ENCODE peak calls at places on chromosome 22, in four cellular contexts. Q, E, F and M are unnamed samples.

GRCh38 chr22:46379301-46379930 is 43.9 kb downstream of the TRMU start:
- DNase-seq in F (peak), E (no peak), Q (no peak), M (no peak)

GRCh38 chr22:23305922-23306374 is 125.6 kb downstream of the BCR start:
- DNase-seq in Q (no peak), F (peak), E (no peak), M (peak)

GRCh38 chr22:24727218-24727851 is 47.2 kb downstream of the PIWIL3 start:
- DNase-seq in F (peak), E (no peak), Q (peak), M (peak)

GRCh38 chr22:43893266-43893665 is 1.5 kb upstream of the PNPLA5 start:
- DNase-seq in F (no peak), E (no peak), Q (no peak), M (no peak)

GRCh38 chr22:28702891-28703290 is 23.3 kb upstream of the TTC28 start:
- DNase-seq in E (no peak), F (no peak), Q (no peak), M (no peak)

GRCh38 chr22:47618611-47619010 is 856.2 kb downstream of the TBC1D22A start:
- DNase-seq in F (no peak), Q (no peak), E (no peak), M (no peak)

GRCh38 chr22:20298803-20299735 is 20.8 kb downstream of the DGCR6L start:
- DNase-seq in F (peak), E (peak), Q (peak), M (peak)

GRCh38 chr22:23202812-23203451 is 22.6 kb downstream of the BCR start:
- DNase-seq in E (no peak), F (no peak), Q (no peak), M (no peak)

GRCh38 chr22:48275412-48275811 is 1513.0 kb downstream of the TBC1D22A start:
- DNase-seq in E (no peak), Q (no peak), F (no peak), M (no peak)

GRCh38 chr22:46036558-46037408 is 59.8 kb upstream of the WNT7B start:
- DNase-seq in E (no peak), Q (peak), F (no peak), M (peak)

GRCh38 chr22:25449781-25450317 is 114.6 kb upstream of the GRK3 start:
- DNase-seq in Q (no peak), E (no peak), F (no peak), M (no peak)

GRCh38 chr22:30425616-30426394 is at the start of gene MTFP1:
- DNase-seq in Q (peak), E (peak), F (peak), M (peak)

GRCh38 chr22:28031383-28031922 is 112.4 kb upstream of the PITPNB start:
- DNase-seq in Q (no peak), E (no peak), F (no peak), M (no peak)

GRCh38 chr22:24450600-24450999 is 23.2 kb downstream of the ADORA2A start:
- DNase-seq in Q (peak), F (no peak), E (no peak), M (no peak)

GRCh38 chr22:49735411-49736311 is 92.0 kb downstream of the BRD1 start:
- DNase-seq in F (no peak), E (peak), Q (no peak), M (peak)

GRCh38 chr22:25013634-25014033 is 61.1 kb downstream of the KIAA1671 start:
- DNase-seq in F (no peak), E (no peak), Q (no peak), M (peak)

GRCh38 chr22:50731811-50732624 is 6.0 kb upstream of the ACR start:
- DNase-seq in F (no peak), Q (no peak), E (peak), M (no peak)

GRCh38 chr22:48718818-48719500 is 1108.7 kb downstream of the BRD1 start:
- DNase-seq in E (no peak), Q (no peak), F (no peak), M (no peak)

GRCh38 chr22:17754233-17754925 is 19.9 kb downstream of the BID start:
- DNase-seq in Q (no peak), E (no peak), F (no peak), M (no peak)

GRCh38 chr22:23888615-23889401 is 5.4 kb upstream of the MIF start:
- DNase-seq in F (no peak), E (no peak), Q (no peak), M (no peak)

GRCh38 chr22:30636226-30637077 is 871 bp downstream of the SLC35E4 start:
- DNase-seq in Q (no peak), F (peak), E (no peak), M (no peak)

GRCh38 chr22:35697142-35697541 is 20.5 kb upstream of the APOL5 start:
- DNase-seq in F (no peak), E (peak), Q (no peak), M (no peak)

GRCh38 chr22:45621836-45622600 is 49.6 kb upstream of the ATXN10 start:
- DNase-seq in F (no peak), E (no peak), Q (no peak), M (no peak)

GRCh38 chr22:26418620-26419019 is 10.4 kb upstream of the ASPHD2 start:
- DNase-seq in Q (no peak), F (no peak), E (no peak), M (no peak)

GRCh38 chr22:50247748-50248147 is 2.9 kb upstream of the TUBGCP6 start:
- DNase-seq in E (no peak), Q (peak), F (peak), M (no peak)

GRCh38 chr22:22057617-22058378 is 75.2 kb upstream of the TOP3B start:
- DNase-seq in F (no peak), E (no peak), Q (no peak), M (no peak)

GRCh38 chr22:38327805-38328204 is 10.6 kb upstream of the CSNK1E start:
- DNase-seq in E (no peak), Q (no peak), F (no peak), M (no peak)

GRCh38 chr22:49599039-49599438 is 228.6 kb downstream of the BRD1 start:
- DNase-seq in Q (no peak), F (no peak), E (no peak), M (no peak)